ENCODE peak calls at places on chromosomes 12 and 14, in nine cellular contexts. R is GM23248, L is H9, K is endothelial cell of umbilical vein, V is GM23338, X is K562, C is mammary epithelial cell, F is PC-3, E is PC-9. G is an unnamed sample.

GRCh38 chr12:2294651-2295475 is 242.1 kb downstream of the CACNA1C start:
- DNase-seq in R (peak; percentile 71), L (peak; percentile 23), K (no peak), V (no peak), X (no peak), C (peak; percentile 16), F (no peak), E (no peak), G (no peak)

GRCh38 chr14:30194769-30195168 is 267.1 kb upstream of the PRKD1 start:
- DNase-seq in R (peak; percentile 85), L (no peak), K (no peak), V (no peak), X (no peak), C (peak; percentile 5), F (peak; percentile 7), E (no peak), G (no peak)

GRCh38 chr12:94100254-94100653 is 48.1 kb upstream of the PLXNC1 start:
- DNase-seq in R (peak; percentile 34), L (no peak), K (peak; percentile 48), V (no peak), X (peak; percentile 65), C (peak; percentile 78), F (peak; percentile 95), E (peak; percentile 74), G (peak; percentile 71)

GRCh38 chr12:109444263-109444662 is 32.8 kb downstream of the KCTD10 start:
- DNase-seq in R (no peak), L (no peak), K (no peak), V (no peak), X (no peak), C (no peak), F (no peak), E (no peak), G (no peak)

GRCh38 chr12:46224401-46224800 is 44.4 kb downstream of the SLC38A1 start:
- DNase-seq in R (peak; percentile 94), L (no peak), K (no peak), V (no peak), X (no peak), C (no peak), F (no peak), E (no peak), G (no peak)

GRCh38 chr12:19012965-19013364 is 116.6 kb upstream of the PLEKHA5 start:
- DNase-seq in R (no peak), L (no peak), K (peak; percentile 5), V (no peak), X (no peak), C (peak; percentile 62), F (peak; percentile 39), E (no peak), G (no peak)

GRCh38 chr14:93100570-93100969 is 15.2 kb downstream of the ITPK1 start:
- DNase-seq in R (no peak), L (no peak), K (no peak), V (no peak), X (no peak), C (no peak), F (no peak), E (no peak), G (no peak)

GRCh38 chr14:32370720-32371119 is 41.6 kb downstream of the AKAP6 start:
- DNase-seq in R (peak; percentile 91), L (no peak), K (peak; percentile 48), V (no peak), X (no peak), C (peak; percentile 86), F (peak; percentile 89), E (no peak), G (no peak)

GRCh38 chr12:124238886-124239285 is 56.0 kb upstream of the RFLNA start:
- DNase-seq in R (no peak), L (no peak), K (no peak), V (no peak), X (no peak), C (no peak), F (no peak), E (no peak), G (no peak)

GRCh38 chr12:49892732-49893317 is 10.9 kb downstream of the FAIM2 start:
- DNase-seq in R (no peak), L (no peak), K (no peak), V (no peak), X (no peak), C (no peak), F (no peak), E (no peak), G (no peak)

GRCh38 chr12:49891476-49891875 is 12.2 kb downstream of the FAIM2 start:
- DNase-seq in R (no peak), L (no peak), K (no peak), V (no peak), X (no peak), C (no peak), F (no peak), E (no peak), G (no peak)

GRCh38 chr12:49891012-49891411 is 12.7 kb downstream of the FAIM2 start:
- DNase-seq in R (no peak), L (no peak), K (no peak), V (no peak), X (no peak), C (no peak), F (no peak), E (no peak), G (no peak)

GRCh38 chr12:49893753-49894752 is 9.6 kb downstream of the FAIM2 start:
- DNase-seq in R (peak; percentile 17), L (no peak), K (peak; percentile 62), V (no peak), X (no peak), C (peak; percentile 35), F (peak; percentile 86), E (peak; percentile 73), G (no peak)

DNA sequence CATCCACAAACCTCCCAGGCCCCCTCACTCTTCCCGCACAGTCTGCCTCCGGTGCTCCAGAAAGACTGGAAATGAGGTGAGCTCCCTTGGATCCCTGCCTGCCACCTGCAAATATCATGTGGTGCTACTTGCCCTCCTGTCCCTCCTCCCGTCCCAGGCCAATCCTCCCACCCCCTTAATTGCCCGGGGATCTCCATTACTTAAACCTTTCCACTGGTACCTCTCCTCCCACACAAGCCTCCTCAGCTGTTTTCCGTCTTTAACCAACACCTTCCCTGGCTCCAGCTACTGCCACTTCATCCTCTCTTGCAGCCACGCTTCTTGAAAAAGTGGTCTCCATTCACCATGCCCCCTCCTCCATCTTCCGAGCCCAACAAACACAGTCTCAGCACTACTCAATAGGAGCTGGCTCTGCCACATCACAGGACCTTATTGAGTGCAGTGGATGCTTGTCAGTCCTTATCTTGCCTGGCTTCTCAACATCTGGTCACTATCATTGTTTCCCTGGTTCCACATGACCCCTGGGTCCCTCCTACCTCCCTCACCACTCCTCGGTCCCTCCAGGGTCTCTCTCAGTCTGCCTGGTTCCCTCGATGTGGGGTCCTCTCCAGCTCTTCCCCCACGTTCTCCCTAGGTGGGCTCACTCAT is 11.5 kb downstream of the FAIM2 start:
- DNase-seq in R (no peak), L (no peak), K (no peak), V (no peak), X (peak; percentile 58), C (no peak), F (no peak), E (no peak), G (no peak)
- H3K79me2 ChIP-seq in R (no peaks in the 10 kb centered on the region), L (no peaks in the 10 kb centered on the region), K (no peaks in the 10 kb centered on the region), V (no peaks in the 10 kb centered on the region), X (no peaks in the 10 kb centered on the region), C (no peaks in the 10 kb centered on the region), F (no peaks in the 10 kb centered on the region), E (no peaks in the 10 kb centered on the region), G (no peaks in the 10 kb centered on the region)

GRCh38 chr12:43028826-43029225 is 439.3 kb upstream of the PRICKLE1 start:
- DNase-seq in R (peak; percentile 21), L (no peak), K (no peak), V (no peak), X (no peak), C (no peak), F (no peak), E (no peak), G (no peak)
- H3K79me2 ChIP-seq in R (no peaks in the 10 kb centered on the region), L (no peaks in the 10 kb centered on the region), K (no peaks in the 10 kb centered on the region), V (no peaks in the 10 kb centered on the region), X (no peaks in the 10 kb centered on the region), C (no peaks in the 10 kb centered on the region), F (no peaks in the 10 kb centered on the region), E (no peaks in the 10 kb centered on the region), G (no peaks in the 10 kb centered on the region)

DNA sequence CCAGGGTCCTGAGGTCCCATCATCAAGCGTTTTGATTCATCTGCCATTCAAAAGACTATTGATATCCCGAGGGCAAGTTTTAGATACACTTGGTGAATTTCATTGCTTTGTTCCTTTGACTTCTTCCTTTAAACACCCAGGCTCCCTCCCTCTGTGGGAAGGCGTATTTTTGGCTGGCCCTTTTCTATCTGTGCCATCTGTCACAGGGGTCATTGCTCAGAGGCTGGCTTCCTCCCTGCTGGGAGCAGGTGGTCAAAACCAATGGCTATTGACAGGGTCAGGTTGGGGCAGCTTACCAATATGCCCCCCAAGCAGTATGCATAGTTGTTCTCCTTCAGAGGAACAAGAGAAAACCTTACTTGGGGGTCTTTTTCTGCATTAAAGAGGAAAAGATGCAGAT is 40.0 kb downstream of the SCN8A start:
- DNase-seq in R (no peak), L (no peak), K (no peak), V (no peak), X (no peak), C (no peak), F (no peak), E (no peak), G (no peak)
- H3K79me2 ChIP-seq in R (peaks cover 99% of the 10 kb centered on the region), L (peaks cover 10% of the 10 kb centered on the region), K (no peaks in the 10 kb centered on the region), V (peaks cover 89% of the 10 kb centered on the region), X (no peaks in the 10 kb centered on the region), C (no peaks in the 10 kb centered on the region), F (peaks cover 85% of the 10 kb centered on the region), E (no peaks in the 10 kb centered on the region), G (peaks cover 12% of the 10 kb centered on the region)

GRCh38 chr12:11716794-11717532 is 67.5 kb downstream of the ETV6 start:
- DNase-seq in R (peak; percentile 65), L (no peak), K (peak; percentile 48), V (no peak), X (no peak), C (no peak), F (no peak), E (no peak), G (no peak)

GRCh38 chr12:11718105-11718504 is 68.6 kb downstream of the ETV6 start:
- DNase-seq in R (no peak), L (no peak), K (no peak), V (no peak), X (no peak), C (no peak), F (no peak), E (no peak), G (no peak)

GRCh38 chr12:11718768-11719253 is 69.3 kb downstream of the ETV6 start:
- DNase-seq in R (peak; percentile 92), L (no peak), K (peak; percentile 73), V (no peak), X (no peak), C (peak; percentile 78), F (peak; percentile 30), E (no peak), G (no peak)

GRCh38 chr12:11719678-11720099 is 70.2 kb downstream of the ETV6 start:
- DNase-seq in R (peak; percentile 99), L (peak; percentile 74), K (peak; percentile 94), V (peak; percentile 57), X (no peak), C (peak; percentile 89), F (peak; percentile 71), E (no peak), G (no peak)

DNA sequence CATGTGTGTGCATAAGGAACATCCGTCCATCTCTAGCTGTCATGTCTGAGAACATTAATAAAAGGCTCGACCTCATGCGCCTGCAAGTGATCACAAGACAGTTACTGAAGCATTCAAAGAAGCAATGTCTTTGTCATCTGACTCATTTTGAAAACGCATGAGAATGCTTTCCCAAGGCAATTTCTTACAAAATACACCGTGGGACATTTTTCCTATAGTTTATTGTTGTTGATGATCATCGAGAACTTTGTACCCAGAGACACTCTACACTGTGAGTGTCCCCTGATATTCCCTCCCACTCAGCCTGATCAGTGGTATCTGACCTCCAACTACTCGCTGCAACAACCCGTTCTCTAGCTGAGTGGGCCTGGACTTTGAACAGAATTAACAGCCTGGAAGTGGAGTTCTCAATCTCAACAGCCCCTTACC is 68.1 kb downstream of the ETV6 start:
- DNase-seq in R (peak; percentile 61), L (no peak), K (no peak), V (no peak), X (no peak), C (no peak), F (no peak), E (no peak), G (no peak)
- H3K79me2 ChIP-seq in R (peaks cover 79% of the 10 kb centered on the region), L (no peaks in the 10 kb centered on the region), K (peaks cover 47% of the 10 kb centered on the region), V (peaks cover 5% of the 10 kb centered on the region), X (no peaks in the 10 kb centered on the region), C (peaks cover 77% of the 10 kb centered on the region), F (no peaks in the 10 kb centered on the region), E (peaks cover 9% of the 10 kb centered on the region), G (peaks cover 91% of the 10 kb centered on the region)

G was measured in DND-41.